ENCODE peak calls at places on chromosome 20, in eight cellular contexts. One of them, this sample, is unnamed.

GRCh38 chr20:43911066-43911465 is 3.6 kb upstream of the TOX2 start:
- DNase-seq in GM12864: no peak
- DNase-seq in spleen: no peak
- DNase-seq in HFF-Myc: peak
- DNase-seq in WTC11: no peak
- DNase-seq in OCI-LY7: no peak
- DNase-seq in HL-60: no peak
- DNase-seq in fibroblast of pulmonary artery: peak
- DNase-seq in this sample: no peak

GRCh38 chr20:39004508-39004907 is 42.4 kb downstream of the DHX35 start:
- DNase-seq in GM12864: no peak
- DNase-seq in spleen: no peak
- DNase-seq in HFF-Myc: no peak
- DNase-seq in WTC11: no peak
- DNase-seq in OCI-LY7: no peak
- DNase-seq in HL-60: no peak
- DNase-seq in fibroblast of pulmonary artery: no peak
- DNase-seq in this sample: no peak

GRCh38 chr20:52340036-52340634 is 148.6 kb upstream of the ZFP64 start:
- DNase-seq in GM12864: no peak
- DNase-seq in spleen: no peak
- DNase-seq in HFF-Myc: no peak
- DNase-seq in WTC11: no peak
- DNase-seq in OCI-LY7: no peak
- DNase-seq in HL-60: no peak
- DNase-seq in fibroblast of pulmonary artery: peak
- DNase-seq in this sample: no peak

GRCh38 chr20:24909086-24909780 is 39.8 kb upstream of the CST7 start:
- DNase-seq in GM12864: no peak
- DNase-seq in spleen: no peak
- DNase-seq in HFF-Myc: no peak
- DNase-seq in WTC11: no peak
- DNase-seq in OCI-LY7: no peak
- DNase-seq in HL-60: no peak
- DNase-seq in fibroblast of pulmonary artery: no peak
- DNase-seq in this sample: no peak

GRCh38 chr20:44938637-44939036 is 21.6 kb downstream of the TOMM34 start:
- DNase-seq in GM12864: no peak
- DNase-seq in spleen: no peak
- DNase-seq in HFF-Myc: no peak
- DNase-seq in WTC11: no peak
- DNase-seq in OCI-LY7: no peak
- DNase-seq in HL-60: no peak
- DNase-seq in fibroblast of pulmonary artery: peak
- DNase-seq in this sample: no peak

GRCh38 chr20:63622096-63622495 is 4.8 kb downstream of the GMEB2 start:
- DNase-seq in GM12864: no peak
- DNase-seq in spleen: peak
- DNase-seq in HFF-Myc: no peak
- DNase-seq in WTC11: no peak
- DNase-seq in OCI-LY7: no peak
- DNase-seq in HL-60: no peak
- DNase-seq in fibroblast of pulmonary artery: no peak
- DNase-seq in this sample: no peak

GRCh38 chr20:62476074-62476838 is 461 bp upstream of the GATA5 start:
- DNase-seq in GM12864: no peak
- DNase-seq in spleen: no peak
- DNase-seq in HFF-Myc: no peak
- DNase-seq in WTC11: peak
- DNase-seq in OCI-LY7: no peak
- DNase-seq in HL-60: no peak
- DNase-seq in fibroblast of pulmonary artery: no peak
- DNase-seq in this sample: no peak

GRCh38 chr20:17796096-17796563 is 96.4 kb downstream of the BANF2 start:
- DNase-seq in GM12864: no peak
- DNase-seq in spleen: no peak
- DNase-seq in HFF-Myc: no peak
- DNase-seq in WTC11: no peak
- DNase-seq in OCI-LY7: no peak
- DNase-seq in HL-60: peak
- DNase-seq in fibroblast of pulmonary artery: peak
- DNase-seq in this sample: no peak

GRCh38 chr20:57435498-57436222 is 44.5 kb downstream of the RBM38 start:
- DNase-seq in GM12864: no peak
- DNase-seq in spleen: peak
- DNase-seq in HFF-Myc: no peak
- DNase-seq in WTC11: no peak
- DNase-seq in OCI-LY7: peak
- DNase-seq in HL-60: peak
- DNase-seq in fibroblast of pulmonary artery: no peak
- DNase-seq in this sample: peak

GRCh38 chr20:47358672-47359532 is 2.4 kb upstream of the ZMYND8 start:
- DNase-seq in GM12864: no peak
- DNase-seq in spleen: peak
- DNase-seq in HFF-Myc: no peak
- DNase-seq in WTC11: peak
- DNase-seq in OCI-LY7: peak
- DNase-seq in HL-60: peak
- DNase-seq in fibroblast of pulmonary artery: peak
- DNase-seq in this sample: peak

GRCh38 chr20:51828762-51829161 is 26.4 kb upstream of the SALL4 start:
- DNase-seq in GM12864: no peak
- DNase-seq in spleen: no peak
- DNase-seq in HFF-Myc: no peak
- DNase-seq in WTC11: peak
- DNase-seq in OCI-LY7: no peak
- DNase-seq in HL-60: no peak
- DNase-seq in fibroblast of pulmonary artery: no peak
- DNase-seq in this sample: no peak

GRCh38 chr20:59814835-59815340 is 118.5 kb downstream of the SYCP2 start:
- DNase-seq in GM12864: no peak
- DNase-seq in spleen: no peak
- DNase-seq in HFF-Myc: no peak
- DNase-seq in WTC11: no peak
- DNase-seq in OCI-LY7: no peak
- DNase-seq in HL-60: no peak
- DNase-seq in fibroblast of pulmonary artery: no peak
- DNase-seq in this sample: no peak

GRCh38 chr20:49603209-49603627 is 35.3 kb upstream of the PTGIS start:
- DNase-seq in GM12864: no peak
- DNase-seq in spleen: no peak
- DNase-seq in HFF-Myc: no peak
- DNase-seq in WTC11: peak
- DNase-seq in OCI-LY7: peak
- DNase-seq in HL-60: no peak
- DNase-seq in fibroblast of pulmonary artery: peak
- DNase-seq in this sample: no peak

GRCh38 chr20:59784365-59785117 is 148.9 kb downstream of the SYCP2 start:
- DNase-seq in GM12864: no peak
- DNase-seq in spleen: no peak
- DNase-seq in HFF-Myc: no peak
- DNase-seq in WTC11: no peak
- DNase-seq in OCI-LY7: no peak
- DNase-seq in HL-60: no peak
- DNase-seq in fibroblast of pulmonary artery: no peak
- DNase-seq in this sample: no peak

GRCh38 chr20:58569211-58570125 is 54.3 kb upstream of the APCDD1L start:
- DNase-seq in GM12864: no peak
- DNase-seq in spleen: peak
- DNase-seq in HFF-Myc: no peak
- DNase-seq in WTC11: peak
- DNase-seq in OCI-LY7: no peak
- DNase-seq in HL-60: peak
- DNase-seq in fibroblast of pulmonary artery: no peak
- DNase-seq in this sample: no peak
- TF ChIP-seq CTCF in GM12864: no peak
- TF ChIP-seq CTCF in spleen: no peak
- TF ChIP-seq CTCF in HFF-Myc: no peak
- TF ChIP-seq CTCF in WTC11: no peak
- TF ChIP-seq CTCF in OCI-LY7: no peak
- TF ChIP-seq CTCF in HL-60: no peak
- TF ChIP-seq CTCF in fibroblast of pulmonary artery: no peak
- TF ChIP-seq CTCF in this sample: no peak

GRCh38 chr20:31572701-31573554 is 32.2 kb upstream of the ID1 start:
- DNase-seq in GM12864: peak
- DNase-seq in spleen: peak
- DNase-seq in HFF-Myc: peak
- DNase-seq in WTC11: peak
- DNase-seq in OCI-LY7: peak
- DNase-seq in HL-60: peak
- DNase-seq in fibroblast of pulmonary artery: peak
- DNase-seq in this sample: peak
- TF ChIP-seq CTCF in GM12864: no peak
- TF ChIP-seq CTCF in spleen: no peak
- TF ChIP-seq CTCF in HFF-Myc: no peak
- TF ChIP-seq CTCF in WTC11: no peak
- TF ChIP-seq CTCF in OCI-LY7: no peak
- TF ChIP-seq CTCF in HL-60: no peak
- TF ChIP-seq CTCF in fibroblast of pulmonary artery: no peak
- TF ChIP-seq CTCF in this sample: no peak

GRCh38 chr20:8862092-8862491 is 206.8 kb upstream of the PLCB4 start:
- DNase-seq in GM12864: no peak
- DNase-seq in spleen: no peak
- DNase-seq in HFF-Myc: no peak
- DNase-seq in WTC11: no peak
- DNase-seq in OCI-LY7: no peak
- DNase-seq in HL-60: no peak
- DNase-seq in fibroblast of pulmonary artery: no peak
- DNase-seq in this sample: no peak
- TF ChIP-seq CTCF in GM12864: no peak
- TF ChIP-seq CTCF in spleen: no peak
- TF ChIP-seq CTCF in HFF-Myc: no peak
- TF ChIP-seq CTCF in WTC11: no peak
- TF ChIP-seq CTCF in OCI-LY7: no peak
- TF ChIP-seq CTCF in HL-60: no peak
- TF ChIP-seq CTCF in fibroblast of pulmonary artery: no peak
- TF ChIP-seq CTCF in this sample: no peak

GRCh38 chr20:3727333-3728035 is 5.0 kb upstream of the HSPA12B start:
- DNase-seq in GM12864: no peak
- DNase-seq in spleen: peak
- DNase-seq in HFF-Myc: no peak
- DNase-seq in WTC11: no peak
- DNase-seq in OCI-LY7: no peak
- DNase-seq in HL-60: no peak
- DNase-seq in fibroblast of pulmonary artery: peak
- DNase-seq in this sample: no peak
- TF ChIP-seq CTCF in GM12864: no peak
- TF ChIP-seq CTCF in spleen: no peak
- TF ChIP-seq CTCF in HFF-Myc: no peak
- TF ChIP-seq CTCF in WTC11: no peak
- TF ChIP-seq CTCF in OCI-LY7: no peak
- TF ChIP-seq CTCF in HL-60: no peak
- TF ChIP-seq CTCF in fibroblast of pulmonary artery: peak
- TF ChIP-seq CTCF in this sample: no peak

GRCh38 chr20:50794846-50795634 is at the start of gene BCAS4:
- DNase-seq in GM12864: no peak
- DNase-seq in spleen: peak
- DNase-seq in HFF-Myc: no peak
- DNase-seq in WTC11: peak
- DNase-seq in OCI-LY7: peak
- DNase-seq in HL-60: peak
- DNase-seq in fibroblast of pulmonary artery: peak
- DNase-seq in this sample: peak
- TF ChIP-seq CTCF in GM12864: peak
- TF ChIP-seq CTCF in spleen: no peak
- TF ChIP-seq CTCF in HFF-Myc: peak
- TF ChIP-seq CTCF in WTC11: peak
- TF ChIP-seq CTCF in OCI-LY7: peak
- TF ChIP-seq CTCF in HL-60: peak
- TF ChIP-seq CTCF in fibroblast of pulmonary artery: peak
- TF ChIP-seq CTCF in this sample: no peak

GRCh38 chr20:37893566-37894241 is 9.2 kb upstream of the VSTM2L start:
- DNase-seq in GM12864: no peak
- DNase-seq in spleen: no peak
- DNase-seq in HFF-Myc: no peak
- DNase-seq in WTC11: no peak
- DNase-seq in OCI-LY7: no peak
- DNase-seq in HL-60: no peak
- DNase-seq in fibroblast of pulmonary artery: no peak
- DNase-seq in this sample: no peak

GRCh38 chr20:37894454-37894853 is 8.5 kb upstream of the VSTM2L start:
- DNase-seq in GM12864: no peak
- DNase-seq in spleen: no peak
- DNase-seq in HFF-Myc: no peak
- DNase-seq in WTC11: no peak
- DNase-seq in OCI-LY7: no peak
- DNase-seq in HL-60: no peak
- DNase-seq in fibroblast of pulmonary artery: no peak
- DNase-seq in this sample: no peak

GRCh38 chr20:37898301-37899104 is 4.4 kb upstream of the VSTM2L start:
- DNase-seq in GM12864: no peak
- DNase-seq in spleen: no peak
- DNase-seq in HFF-Myc: no peak
- DNase-seq in WTC11: no peak
- DNase-seq in OCI-LY7: no peak
- DNase-seq in HL-60: no peak
- DNase-seq in fibroblast of pulmonary artery: no peak
- DNase-seq in this sample: no peak

GRCh38 chr20:37899105-37900045 is 3.6 kb upstream of the VSTM2L start:
- DNase-seq in GM12864: no peak
- DNase-seq in spleen: no peak
- DNase-seq in HFF-Myc: no peak
- DNase-seq in WTC11: no peak
- DNase-seq in OCI-LY7: no peak
- DNase-seq in HL-60: no peak
- DNase-seq in fibroblast of pulmonary artery: no peak
- DNase-seq in this sample: no peak

GRCh38 chr20:37897008-37897548 is 5.8 kb upstream of the VSTM2L start:
- DNase-seq in GM12864: no peak
- DNase-seq in spleen: no peak
- DNase-seq in HFF-Myc: no peak
- DNase-seq in WTC11: peak
- DNase-seq in OCI-LY7: peak
- DNase-seq in HL-60: no peak
- DNase-seq in fibroblast of pulmonary artery: peak
- DNase-seq in this sample: no peak
- TF ChIP-seq CTCF in GM12864: peak
- TF ChIP-seq CTCF in spleen: no peak
- TF ChIP-seq CTCF in HFF-Myc: peak
- TF ChIP-seq CTCF in WTC11: no peak
- TF ChIP-seq CTCF in OCI-LY7: peak
- TF ChIP-seq CTCF in HL-60: no peak
- TF ChIP-seq CTCF in fibroblast of pulmonary artery: peak
- TF ChIP-seq CTCF in this sample: peak

DNA sequence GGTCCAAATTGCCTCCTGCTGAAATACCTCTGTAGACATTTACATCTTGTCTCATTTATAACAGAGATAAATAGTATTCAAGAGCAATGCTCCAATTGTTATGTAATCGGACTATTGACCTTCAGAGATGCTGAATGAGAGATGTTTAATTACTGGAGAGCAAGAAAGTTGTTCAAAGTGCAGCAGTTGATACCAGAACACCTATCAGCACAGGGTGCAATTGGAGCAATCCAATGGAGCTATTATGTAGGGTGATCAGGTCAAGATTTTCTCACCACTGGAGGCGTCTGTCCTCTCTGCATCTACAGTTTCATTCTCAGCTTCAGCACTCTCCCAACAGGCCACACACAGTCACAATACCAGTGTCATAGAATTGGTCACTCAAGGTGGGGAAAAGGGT is 19.5 kb upstream of the TMX4 start:
- DNase-seq in GM12864: no peak
- DNase-seq in spleen: no peak
- DNase-seq in HFF-Myc: no peak
- DNase-seq in WTC11: no peak
- DNase-seq in OCI-LY7: no peak
- DNase-seq in HL-60: no peak
- DNase-seq in fibroblast of pulmonary artery: no peak
- DNase-seq in this sample: no peak
- TF ChIP-seq CTCF in GM12864: no peak
- TF ChIP-seq CTCF in spleen: no peak
- TF ChIP-seq CTCF in HFF-Myc: no peak
- TF ChIP-seq CTCF in WTC11: no peak
- TF ChIP-seq CTCF in OCI-LY7: peak
- TF ChIP-seq CTCF in HL-60: no peak
- TF ChIP-seq CTCF in fibroblast of pulmonary artery: no peak
- TF ChIP-seq CTCF in this sample: no peak